ENCODE peak calls at places on chromosomes 7 and 10, in ten cellular contexts. W is LoVo; F is central memory CD8-positive, alpha-beta T cell; V is AG04449; Q is stimulated activated CD4-positive, alpha-beta T cell treated with anti-CD3 and anti-CD28 coated beads, Interleukin-15, amount 100 ng/mL, for 1 hour; R is NCI-H69; X is activated CD8-positive, alpha-beta memory T cell treated with anti-CD3 and anti-CD28 coated beads, Interleukin-2, amount 50 U/mL, for 48 hours; U is activated T-cell treated with anti-CD3 and anti-CD28 coated beads, Interleukin-2, amount 50 U/mL, for 24 hours; C is SW 1271; L is BJ. N is an unnamed sample.

GRCh38 chr10:67884842-67885680 is 605 bp downstream of the SIRT1 start:
- DNase-seq in L (peak), F (peak), V (no peak), W (peak), R (peak), Q (peak), X (peak), C (no peak), U (peak), N (peak)

GRCh38 chr10:43156590-43157340 is 18.5 kb downstream of the CSGALNACT2 start:
- DNase-seq in F (no peak), X (no peak), V (no peak), U (no peak), R (no peak), W (no peak), C (no peak), L (no peak), Q (no peak), N (no peak)

GRCh38 chr7:66958708-66959350 is 36.6 kb downstream of the SBDS start:
- DNase-seq in V (no peak), C (no peak), F (no peak), X (no peak), Q (no peak), W (no peak), L (no peak), U (no peak), R (no peak), N (no peak)

GRCh38 chr7:149635561-149636329 is 137.6 kb downstream of the ZNF467 start:
- DNase-seq in L (no peak), U (no peak), Q (no peak), C (no peak), X (peak), F (no peak), V (no peak), W (no peak), R (peak), N (peak)

GRCh38 chr10:16436758-16437539 is at the start of gene PTER:
- DNase-seq in Q (peak), R (peak), U (peak), W (peak), L (peak), C (peak), F (peak), X (peak), V (peak), N (peak)

GRCh38 chr10:44567471-44567870 is 182.6 kb upstream of the CXCL12 start:
- DNase-seq in W (no peak), L (peak), V (peak), Q (no peak), X (no peak), R (no peak), C (no peak), F (no peak), U (no peak), N (no peak)

GRCh38 chr7:5780801-5781496 is 514 bp downstream of the RNF216 start:
- DNase-seq in C (no peak), U (no peak), X (peak), R (peak), F (peak), V (no peak), Q (peak), L (no peak), W (no peak), N (no peak)

GRCh38 chr7:501526-501925 is 18.1 kb downstream of the PDGFA start:
- DNase-seq in W (no peak), V (no peak), L (no peak), Q (no peak), X (no peak), F (no peak), U (no peak), R (no peak), C (no peak), N (no peak)

GRCh38 chr10:71302874-71303568 is 16.0 kb upstream of the SLC29A3 start:
- DNase-seq in V (peak), F (no peak), U (no peak), X (no peak), R (peak), W (peak), L (no peak), Q (no peak), C (no peak), N (peak)

GRCh38 chr7:610141-610530 is 90.5 kb upstream of the PDGFA start:
- DNase-seq in X (no peak), L (no peak), Q (no peak), C (no peak), U (no peak), F (no peak), W (no peak), R (no peak), V (no peak), N (no peak)

GRCh38 chr10:62815373-62816111 is 624 bp downstream of the EGR2 start:
- DNase-seq in W (no peak), R (peak), X (peak), U (peak), V (no peak), Q (peak), L (no peak), C (no peak), F (no peak), N (no peak)

GRCh38 chr7:12303096-12303495 is 92.0 kb downstream of the TMEM106B start:
- DNase-seq in V (no peak), C (no peak), U (no peak), L (no peak), Q (no peak), X (no peak), W (no peak), F (no peak), R (peak), N (no peak)

GRCh38 chr7:151012031-151012692 is 12.1 kb downstream of the ATG9B start:
- DNase-seq in L (no peak), W (peak), Q (no peak), F (no peak), V (no peak), R (no peak), X (no peak), U (no peak), C (no peak), N (peak)

GRCh38 chr10:78549536-78549935 is 515.9 kb downstream of the RPS24 start:
- DNase-seq in X (no peak), C (no peak), U (no peak), Q (no peak), F (no peak), W (peak), L (no peak), V (no peak), R (peak), N (no peak)

GRCh38 chr7:44748948-44749731 is 493 bp downstream of the ZMIZ2 start:
- DNase-seq in X (peak), Q (no peak), R (peak), F (no peak), U (no peak), L (no peak), C (no peak), W (no peak), V (no peak), N (no peak)

GRCh38 chr7:132202541-132202940 is 373.7 kb downstream of the PLXNA4 start:
- DNase-seq in U (no peak), Q (no peak), V (no peak), W (no peak), X (no peak), L (no peak), F (no peak), C (no peak), R (no peak), N (no peak)

GRCh38 chr7:142838461-142839213 is 16.2 kb upstream of the EPHB6 start:
- DNase-seq in R (no peak), W (peak), X (no peak), U (no peak), L (no peak), C (no peak), Q (no peak), F (no peak), V (no peak), N (no peak)

GRCh38 chr10:111430070-111430469 is 353.2 kb downstream of the ADRA2A start:
- DNase-seq in V (no peak), L (no peak), R (no peak), W (no peak), X (no peak), C (no peak), U (no peak), F (no peak), Q (no peak), N (no peak)

GRCh38 chr7:9231683-9232082 is 798.3 kb downstream of the NXPH1 start:
- DNase-seq in C (no peak), L (no peak), W (no peak), Q (no peak), X (no peak), V (no peak), R (peak), F (no peak), U (no peak), N (no peak)

GRCh38 chr10:95755511-95756004 is 405 bp upstream of the ENTPD1 start:
- DNase-seq in W (peak), L (no peak), V (no peak), C (no peak), U (no peak), Q (no peak), R (no peak), X (no peak), F (no peak), N (peak)

GRCh38 chr10:97411411-97411810 is 10.3 kb upstream of the RRP12 start:
- DNase-seq in X (no peak), C (no peak), U (no peak), V (no peak), W (no peak), L (no peak), R (no peak), Q (no peak), F (no peak), N (peak)

GRCh38 chr10:6542999-6543430 is 37.1 kb downstream of the PRKCQ start:
- DNase-seq in L (no peak), Q (peak), X (peak), V (no peak), F (peak), U (peak), R (peak), W (no peak), C (no peak), N (peak)

GRCh38 chr7:96321041-96321669 is 743 bp downstream of the SLC25A13 start:
- DNase-seq in L (peak), V (no peak), W (peak), Q (no peak), F (peak), R (peak), U (no peak), X (no peak), C (peak), N (peak)

GRCh38 chr7:150448789-150449147 is 1.7 kb upstream of the GIMAP8 start:
- DNase-seq in Q (peak), C (no peak), W (peak), F (peak), X (peak), U (peak), L (no peak), V (no peak), R (peak), N (peak)

GRCh38 chr10:43940898-43941777 is 292.5 kb upstream of the ZNF32 start:
- DNase-seq in R (no peak), L (no peak), U (no peak), Q (no peak), W (no peak), C (no peak), X (peak), V (no peak), F (peak), N (no peak)

GRCh38 chr10:34916368-34916767 is 101.3 kb upstream of the PARD3 start:
- DNase-seq in U (no peak), C (no peak), X (no peak), V (peak), F (no peak), R (no peak), Q (no peak), L (peak), W (no peak), N (no peak)

GRCh38 chr7:50651227-50651989 is 86.2 kb upstream of the DDC start:
- DNase-seq in C (no peak), X (no peak), W (no peak), Q (no peak), F (no peak), L (no peak), U (no peak), V (no peak), R (no peak), N (no peak)

GRCh38 chr10:4159173-4159572 is 374.2 kb upstream of the KLF6 start:
- DNase-seq in V (no peak), C (no peak), W (no peak), U (no peak), R (no peak), Q (no peak), L (no peak), X (no peak), F (no peak), N (no peak)

GRCh38 chr10:118939216-118940007 is 90.1 kb upstream of the NANOS1 start:
- DNase-seq in V (no peak), C (no peak), L (no peak), W (no peak), X (no peak), U (no peak), F (no peak), R (no peak), Q (no peak), N (no peak)

GRCh38 chr10:132702601-132703304 is 83.2 kb downstream of the NKX6-2 start:
- DNase-seq in U (no peak), L (no peak), C (no peak), W (no peak), F (no peak), Q (no peak), R (no peak), V (no peak), X (no peak), N (no peak)

GRCh38 chr10:34200355-34200901 is 614.7 kb downstream of the PARD3 start:
- DNase-seq in F (no peak), C (no peak), V (no peak), X (no peak), W (no peak), R (peak), Q (no peak), L (no peak), U (no peak), N (no peak)

GRCh38 chr7:12786494-12786893 is 99.1 kb downstream of the ARL4A start:
- DNase-seq in L (no peak), X (no peak), R (no peak), W (no peak), F (no peak), C (no peak), V (no peak), Q (no peak), U (no peak), N (no peak)

GRCh38 chr10:112135604-112136003 is 48.0 kb downstream of the GPAM start:
- DNase-seq in U (no peak), C (no peak), R (no peak), W (no peak), L (no peak), V (no peak), X (no peak), Q (no peak), F (no peak), N (no peak)

GRCh38 chr10:18226336-18226735 is 86.1 kb downstream of the CACNB2 start:
- DNase-seq in X (no peak), W (no peak), V (no peak), F (no peak), L (no peak), Q (no peak), C (no peak), U (no peak), R (no peak), N (no peak)